ENCODE peak calls at places on chromosomes 12 and 14, in nine cellular contexts. K, F, A, V, C, H, W, I and M are unnamed samples.

GRCh38 chr12:106030210-106031175 is 108.3 kb downstream of the NUAK1 start:
- DNase-seq in K (no peak), F (no peak), A (no peak), V (peak), C (peak), H (peak), W (peak), I (no peak), M (peak)

GRCh38 chr12:125983784-125984510 is 918.7 kb downstream of the AACS start:
- DNase-seq in K (no peak), F (no peak), A (no peak), V (no peak), C (no peak), H (no peak), W (no peak), I (peak), M (no peak)

GRCh38 chr12:63949902-63950301 is 105.4 kb downstream of the SRGAP1 start:
- DNase-seq in K (no peak), F (no peak), A (peak), V (peak), C (no peak), H (no peak), W (no peak), I (no peak), M (no peak)

GRCh38 chr14:94485944-94486841 is 10.2 kb upstream of the SERPINA9 start:
- DNase-seq in K (no peak), F (no peak), A (no peak), V (peak), C (peak), H (peak), W (peak), I (peak), M (no peak)

GRCh38 chr14:103091041-103091882 is 3.3 kb upstream of the EXOC3L4 start:
- DNase-seq in K (no peak), F (peak), A (no peak), V (peak), C (no peak), H (peak), W (peak), I (no peak), M (no peak)

GRCh38 chr14:68148763-68149162 is 329.2 kb downstream of the RAD51B start:
- DNase-seq in K (no peak), F (no peak), A (no peak), V (no peak), C (no peak), H (no peak), W (no peak), I (no peak), M (no peak)

GRCh38 chr12:59929091-59929490 is 333.3 kb downstream of the SLC16A7 start:
- DNase-seq in K (no peak), F (no peak), A (no peak), V (peak), C (no peak), H (peak), W (no peak), I (no peak), M (no peak)

GRCh38 chr12:98752726-98753125 is 107.6 kb downstream of the APAF1 start:
- DNase-seq in K (no peak), F (no peak), A (no peak), V (peak), C (no peak), H (peak), W (no peak), I (no peak), M (no peak)

GRCh38 chr12:48356041-48356768 is 5.5 kb upstream of the ZNF641 start:
- DNase-seq in K (no peak), F (no peak), A (no peak), V (peak), C (no peak), H (no peak), W (no peak), I (no peak), M (no peak)

GRCh38 chr14:105943973-105944602 is 417.7 kb downstream of the TMEM121 start:
- DNase-seq in K (no peak), F (peak), A (no peak), V (no peak), C (no peak), H (no peak), W (no peak), I (no peak), M (no peak)

GRCh38 chr14:79831198-79831890 is 380.0 kb downstream of the DIO2 start:
- DNase-seq in K (no peak), F (no peak), A (no peak), V (peak), C (no peak), H (no peak), W (no peak), I (no peak), M (no peak)

GRCh38 chr14:91113829-91114078 is at the start of gene DGLUCY:
- DNase-seq in K (no peak), F (peak), A (no peak), V (peak), C (peak), H (peak), W (no peak), I (no peak), M (no peak)

GRCh38 chr12:78171082-78171481 is 340.4 kb downstream of the NAV3 start:
- DNase-seq in K (no peak), F (no peak), A (no peak), V (no peak), C (no peak), H (no peak), W (no peak), I (no peak), M (no peak)

GRCh38 chr14:77459072-77459723 is 1.3 kb downstream of the AHSA1 start:
- DNase-seq in K (no peak), F (no peak), A (peak), V (peak), C (peak), H (peak), W (peak), I (peak), M (peak)

GRCh38 chr12:97960741-97961608 is 498.4 kb downstream of the RMST start:
- DNase-seq in K (no peak), F (no peak), A (no peak), V (peak), C (peak), H (peak), W (peak), I (peak), M (no peak)

GRCh38 chr12:1645819-1646218 is 16.8 kb downstream of the WNT5B start:
- DNase-seq in K (no peak), F (no peak), A (no peak), V (no peak), C (no peak), H (no peak), W (no peak), I (no peak), M (no peak)

GRCh38 chr14:98614741-98615140 is 657.3 kb downstream of the BCL11B start:
- DNase-seq in K (no peak), F (no peak), A (no peak), V (no peak), C (no peak), H (no peak), W (no peak), I (no peak), M (no peak)

GRCh38 chr12:57604454-57605307 is at the start of gene DTX3:
- DNase-seq in K (no peak), F (no peak), A (no peak), V (peak), C (peak), H (peak), W (peak), I (peak), M (no peak)

GRCh38 chr12:37545759-37546158 is 770.8 kb upstream of the ALG10B start:
- DNase-seq in K (no peak), F (no peak), A (no peak), V (no peak), C (no peak), H (no peak), W (no peak), I (no peak), M (no peak)

GRCh38 chr14:70942342-70942706 is 35.1 kb downstream of the PCNX1 start:
- DNase-seq in K (no peak), F (no peak), A (no peak), V (no peak), C (no peak), H (no peak), W (no peak), I (no peak), M (no peak)

GRCh38 chr14:89184952-89185351 is 232.1 kb downstream of the FOXN3 start:
- DNase-seq in K (no peak), F (no peak), A (no peak), V (no peak), C (no peak), H (no peak), W (no peak), I (no peak), M (no peak)